ENCODE peak calls at places on chromosomes 12 and 14, in four cellular contexts. O is A549, L is GM12878, V is SK-N-SH. R is an unnamed sample.

GRCh38 chr14:98210045-98210678 is 1061.8 kb downstream of the BCL11B start:
- DNase-seq in O (no peak), L (no peak), V (no peak), R (no peak)

GRCh38 chr12:1360812-1361211 is 233.6 kb downstream of the FBXL14 start:
- DNase-seq in O (peak), L (no peak), V (no peak), R (no peak)

GRCh38 chr12:22672951-22673350 is 48.0 kb downstream of the ETNK1 start:
- DNase-seq in O (no peak), L (no peak), V (no peak), R (no peak)

GRCh38 chr14:100855256-100855930 is 29.5 kb downstream of the MEG3 start:
- DNase-seq in O (peak), L (no peak), V (no peak), R (no peak)

GRCh38 chr12:105235299-105235746 is 651 bp downstream of the APPL2 start:
- DNase-seq in O (no peak), L (no peak), V (peak), R (no peak)

GRCh38 chr12:85057370-85057963 is 21.3 kb downstream of the LRRIQ1 start:
- DNase-seq in O (peak), L (no peak), V (peak), R (peak)

GRCh38 chr14:57480044-57480443 is 13.6 kb downstream of the CCDC198 start:
- DNase-seq in O (no peak), L (no peak), V (no peak), R (no peak)

GRCh38 chr14:104224516-104225281 is 86.3 kb downstream of the KIF26A start:
- DNase-seq in O (peak), L (no peak), V (peak), R (no peak)

GRCh38 chr14:46137786-46138185 is 513.8 kb downstream of the RPL10L start:
- DNase-seq in O (no peak), L (no peak), V (no peak), R (no peak)

GRCh38 chr12:116538682-116539264 is 20.4 kb upstream of the MAP1LC3B2 start:
- DNase-seq in O (no peak), L (no peak), V (no peak), R (no peak)

GRCh38 chr14:95314609-95315008 is 5.1 kb downstream of the CLMN start:
- DNase-seq in O (peak), L (peak), V (peak), R (no peak)

GRCh38 chr12:113359939-113360748 is 1.8 kb downstream of the PLBD2 start:
- DNase-seq in O (no peak), L (no peak), V (peak), R (peak)

GRCh38 chr14:96253140-96253539 is 2.9 kb upstream of the BDKRB1 start:
- DNase-seq in O (peak), L (no peak), V (no peak), R (no peak)

GRCh38 chr12:4030938-4031702 is 157.9 kb upstream of the PARP11 start:
- DNase-seq in O (peak), L (no peak), V (peak), R (peak)

GRCh38 chr12:103901518-103902173 is 28.6 kb upstream of the HSP90B1 start:
- DNase-seq in O (no peak), L (no peak), V (no peak), R (no peak)

GRCh38 chr12:123270380-123271181 is 1.1 kb downstream of the CDK2AP1 start:
- DNase-seq in O (no peak), L (no peak), V (peak), R (peak)

GRCh38 chr12:12870454-12870853 is 20.9 kb upstream of the GPRC5A start:
- DNase-seq in O (peak), L (no peak), V (no peak), R (peak)

GRCh38 chr12:70359458-70360197 is 6.5 kb upstream of the KCNMB4 start:
- DNase-seq in O (no peak), L (no peak), V (no peak), R (no peak)

GRCh38 chr12:27548301-27549199 is 24.5 kb downstream of the PPFIBP1 start:
- DNase-seq in O (no peak), L (no peak), V (no peak), R (peak)

GRCh38 chr12:116123511-116124258 is 153.8 kb downstream of the MED13L start:
- DNase-seq in O (peak), L (no peak), V (peak), R (no peak)

GRCh38 chr14:22452330-22452729 is 136.7 kb downstream of the DAD1 start:
- DNase-seq in O (no peak), L (no peak), V (no peak), R (no peak)

GRCh38 chr14:22460461-22461195 is 128.4 kb downstream of the DAD1 start:
- DNase-seq in O (no peak), L (no peak), V (no peak), R (no peak)

GRCh38 chr14:22458737-22459136 is 130.3 kb downstream of the DAD1 start:
- DNase-seq in O (no peak), L (no peak), V (no peak), R (no peak)

GRCh38 chr14:22456421-22456820 is 132.6 kb downstream of the DAD1 start:
- DNase-seq in O (no peak), L (no peak), V (no peak), R (no peak)

GRCh38 chr14:22456986-22457594 is 131.9 kb downstream of the DAD1 start:
- DNase-seq in O (no peak), L (no peak), V (no peak), R (no peak)
- TF ChIP-seq PBX3 in O (no peak), L (no peak), V (no peak), R (no peak)

DNA sequence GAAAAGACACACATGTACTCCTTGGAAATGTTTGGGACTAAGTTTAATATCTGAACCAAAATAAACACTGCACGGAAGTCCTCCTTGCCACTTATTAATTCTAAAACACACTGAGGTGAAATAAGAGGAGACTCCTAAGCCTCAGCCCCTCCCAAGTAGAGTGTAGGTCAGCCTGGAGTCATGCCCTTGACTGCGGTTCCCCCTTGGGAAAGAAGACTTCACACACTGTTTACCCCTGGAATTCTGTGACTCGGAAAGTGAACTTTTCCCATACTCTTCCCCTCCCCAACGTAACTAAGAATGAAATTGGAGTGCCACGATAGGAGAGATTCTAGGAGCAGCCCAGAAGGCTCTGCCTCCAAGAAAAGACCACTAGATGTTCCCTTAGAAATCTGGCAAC is 8.6 kb upstream of the TFCP2 start:
- DNase-seq in O (no peak), L (no peak), V (no peak), R (no peak)
- TF ChIP-seq PBX3 in O (no peak), L (no peak), V (no peak), R (no peak)

DNA sequence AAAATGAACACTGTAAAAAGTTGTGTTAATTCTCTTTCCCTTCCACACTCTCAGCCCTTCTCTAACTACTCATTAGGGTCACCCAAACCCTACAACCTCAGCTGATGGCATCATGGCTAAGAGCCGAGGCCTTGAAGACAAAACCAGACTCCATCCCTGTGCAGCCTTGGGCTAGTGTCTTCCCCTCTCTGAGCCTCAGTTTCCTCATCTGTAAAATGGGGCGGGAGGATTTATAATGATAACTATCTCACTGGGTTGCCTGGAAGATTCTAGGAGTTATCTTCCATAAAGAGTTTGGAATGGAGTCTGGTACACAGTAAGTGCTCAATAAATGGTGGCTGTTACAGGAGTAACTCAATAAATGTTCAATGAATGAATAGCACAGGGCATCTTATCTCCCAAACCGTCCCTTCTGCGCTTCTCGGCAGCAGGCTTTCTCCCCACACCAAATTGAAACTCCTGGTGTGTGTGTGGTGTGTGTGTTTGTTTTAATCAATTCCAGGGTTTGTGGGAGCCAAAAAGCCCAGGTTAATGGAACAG is 61.3 kb upstream of the FAM222A start:
- DNase-seq in O (no peak), L (no peak), V (no peak), R (no peak)
- TF ChIP-seq PBX3 in O (no peak), L (no peak), V (no peak), R (no peak)

DNA sequence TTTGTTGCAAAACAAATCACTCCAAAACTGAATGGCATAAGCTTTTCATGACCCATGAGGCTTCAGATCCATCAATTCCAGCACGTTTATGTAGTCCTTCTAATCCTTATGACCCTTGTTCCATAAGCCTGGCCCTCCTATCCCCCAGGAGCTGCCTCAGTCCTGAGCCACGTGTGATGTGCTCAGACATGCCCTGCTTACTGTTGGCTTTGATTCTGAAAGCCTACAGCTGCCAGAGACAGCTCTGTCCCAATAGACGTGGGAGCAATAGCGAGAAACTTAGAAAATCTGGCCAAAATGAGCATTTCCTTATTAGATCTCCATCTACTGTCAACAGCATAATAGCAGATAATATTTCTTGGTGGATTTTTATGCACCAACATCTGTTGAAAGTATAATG is 33.2 kb downstream of the DUSP6 start:
- DNase-seq in O (no peak), L (no peak), V (no peak), R (no peak)
- TF ChIP-seq PBX3 in O (no peak), L (no peak), V (no peak), R (no peak)

GRCh38 chr14:75286313-75286712 is 7.7 kb downstream of the FOS start:
- DNase-seq in O (no peak), L (no peak), V (peak), R (no peak)

GRCh38 chr14:75282166-75282547 is 3.5 kb downstream of the FOS start:
- DNase-seq in O (no peak), L (no peak), V (no peak), R (no peak)

GRCh38 chr14:75283162-75283883 is 4.7 kb downstream of the FOS start:
- DNase-seq in O (peak), L (no peak), V (no peak), R (peak)

GRCh38 chr14:75285331-75285730 is 6.7 kb downstream of the FOS start:
- DNase-seq in O (no peak), L (no peak), V (no peak), R (no peak)

DNA sequence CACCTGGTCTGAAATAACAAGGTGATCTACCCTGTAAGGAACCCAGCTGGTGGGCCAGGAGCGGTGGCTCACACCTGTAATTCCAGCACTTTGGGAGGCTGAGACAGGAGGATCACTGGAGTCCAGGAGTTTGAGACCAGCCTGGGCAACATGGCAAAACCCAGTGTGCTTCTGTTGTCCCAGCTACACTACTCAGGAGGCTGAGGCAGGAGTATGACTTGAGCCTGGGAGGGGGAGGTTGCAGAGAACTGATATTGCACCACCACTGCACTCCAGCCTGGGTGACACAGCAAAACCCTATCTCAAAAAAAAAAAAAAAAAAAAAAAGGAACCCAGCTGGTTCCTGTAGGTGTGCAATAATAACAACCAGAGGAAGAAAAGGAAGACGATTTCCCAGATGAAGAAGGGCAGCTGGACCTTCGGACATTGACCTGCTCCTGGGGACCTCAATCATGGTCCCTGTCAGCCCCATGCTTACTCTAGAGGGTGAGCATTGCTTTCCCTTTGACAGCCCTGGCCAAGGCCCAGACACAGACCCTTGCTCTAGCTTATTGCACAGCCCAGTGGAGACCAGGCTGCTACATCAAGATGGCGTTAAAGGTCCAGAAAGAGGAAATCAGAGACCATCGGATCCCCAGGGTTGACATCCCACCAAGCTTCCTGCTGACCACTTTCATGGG is 5.4 kb downstream of the FOS start:
- DNase-seq in O (peak), L (no peak), V (no peak), R (peak)
- TF ChIP-seq PBX3 in O (no peak), L (no peak), V (no peak), R (no peak)

GRCh38 chr14:73935666-73936065 is 14.2 kb downstream of the FAM161B start:
- DNase-seq in O (peak), L (no peak), V (peak), R (no peak)
- TF ChIP-seq PBX3 in O (no peak), L (no peak), V (no peak), R (no peak)

GRCh38 chr12:126108247-126108646 is 1043.0 kb downstream of the AACS start:
- DNase-seq in O (no peak), L (no peak), V (no peak), R (no peak)
- TF ChIP-seq PBX3 in O (no peak), L (no peak), V (no peak), R (no peak)

GRCh38 chr12:71857657-71858056 is 18.1 kb downstream of the TBC1D15 start:
- DNase-seq in O (no peak), L (no peak), V (no peak), R (no peak)

GRCh38 chr12:71854594-71854993 is 15.0 kb downstream of the TBC1D15 start:
- DNase-seq in O (no peak), L (no peak), V (no peak), R (no peak)

GRCh38 chr12:71858848-71859247 is 19.3 kb downstream of the TBC1D15 start:
- DNase-seq in O (no peak), L (no peak), V (no peak), R (no peak)
- TF ChIP-seq PBX3 in O (no peak), L (no peak), V (no peak), R (no peak)

DNA sequence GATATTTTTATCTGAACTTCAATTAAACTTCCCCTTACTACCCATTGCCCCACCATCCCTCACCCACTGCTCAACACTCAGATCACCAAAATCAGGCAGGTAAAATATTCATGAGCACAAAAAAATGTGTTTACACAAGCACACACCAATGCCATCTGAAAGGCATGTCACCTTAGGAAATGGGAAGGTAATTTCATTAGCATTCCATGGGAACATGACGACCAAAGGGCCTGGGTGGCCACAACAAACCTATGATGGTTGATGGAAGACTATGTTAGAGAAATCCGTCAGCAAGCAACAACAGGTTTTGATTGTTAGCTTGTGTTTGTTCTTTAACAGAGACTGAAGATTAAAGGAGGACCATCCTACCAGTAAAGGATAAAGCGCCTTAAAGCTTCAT is 97.6 kb downstream of the BCAT1 start:
- DNase-seq in O (no peak), L (no peak), V (no peak), R (no peak)
- TF ChIP-seq PBX3 in O (no peak), L (no peak), V (no peak), R (no peak)

DNA sequence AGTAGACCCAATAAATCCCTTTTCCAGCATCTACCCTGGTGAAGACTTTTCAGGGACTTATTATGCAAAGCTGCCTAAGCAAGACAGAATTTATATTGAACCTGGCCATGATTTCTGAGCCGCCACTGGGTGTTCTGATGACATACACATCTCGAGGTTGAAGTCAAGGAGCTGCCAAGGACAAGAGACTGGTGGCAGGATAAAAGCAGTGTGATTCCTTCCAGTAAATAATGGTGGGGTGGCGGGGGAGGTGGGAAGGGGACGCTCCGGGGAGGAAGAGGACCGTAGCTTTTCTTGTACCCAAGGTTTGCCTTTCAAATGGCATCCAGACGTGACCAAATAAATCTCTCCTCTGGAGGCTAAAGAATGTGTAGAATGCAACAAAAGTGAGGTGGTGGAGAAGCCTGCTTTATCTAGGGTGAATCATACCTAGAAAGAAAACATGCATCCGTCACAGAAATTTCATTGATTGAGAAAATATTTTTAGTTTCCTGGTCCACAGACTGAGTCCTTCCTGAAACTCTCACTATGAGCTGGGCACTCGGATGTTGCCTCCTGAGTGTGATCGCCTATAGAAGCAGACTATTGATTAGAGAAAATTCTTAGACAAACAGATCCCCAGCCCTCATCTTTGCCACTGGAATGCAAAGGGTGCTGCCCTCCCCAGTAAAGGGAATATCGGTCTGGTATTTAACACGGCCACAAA is 112.3 kb downstream of the DPF3 start:
- DNase-seq in O (peak), L (no peak), V (no peak), R (peak)
- TF ChIP-seq PBX3 in O (no peak), L (no peak), V (peak), R (no peak)

R was measured in HepG2.